ENCODE peak calls at places on chromosomes 16 and 17, in eight cellular contexts. F is GM23338, N is GM12878, I is Panc1, V is HepG2, Y is HCT116, P is HL-60, M is K562. H is an unnamed sample.

GRCh38 chr16:88358033-88358481 is 24.7 kb upstream of the ZNF469 start:
- DNase-seq in F (no peak), N (no peak), I (no peak), V (no peak), Y (no peak), P (no peak), M (no peak), H (no peak)

GRCh38 chr16:65117701-65118448 is 4.0 kb downstream of the CDH11 start:
- DNase-seq in F (peak), N (peak), I (peak), V (peak), Y (peak), P (peak), M (peak), H (peak)

GRCh38 chr17:77343031-77343866 is 202.5 kb downstream of the SEC14L1 start:
- DNase-seq in F (no peak), N (no peak), I (no peak), V (no peak), Y (no peak), P (no peak), M (no peak), H (no peak)

GRCh38 chr16:65658339-65659275 is 536.7 kb upstream of the CDH11 start:
- DNase-seq in F (peak), N (no peak), I (no peak), V (no peak), Y (no peak), P (peak), M (no peak), H (peak)

GRCh38 chr17:16926061-16926511 is 45.8 kb downstream of the TNFRSF13B start:
- DNase-seq in F (no peak), N (no peak), I (no peak), V (no peak), Y (no peak), P (no peak), M (no peak), H (no peak)

GRCh38 chr16:88941051-88941932 is 35.7 kb downstream of the CBFA2T3 start:
- DNase-seq in F (peak), N (no peak), I (no peak), V (no peak), Y (no peak), P (no peak), M (no peak), H (no peak)

GRCh38 chr16:81499576-81500380 is 55.2 kb downstream of the CMIP start:
- DNase-seq in F (no peak), N (no peak), I (no peak), V (no peak), Y (no peak), P (no peak), M (no peak), H (no peak)

GRCh38 chr16:50400967-50401348 is 32.2 kb upstream of the BRD7 start:
- DNase-seq in F (no peak), N (no peak), I (no peak), V (no peak), Y (no peak), P (no peak), M (no peak), H (no peak)

GRCh38 chr16:69176033-69176780 is 10.8 kb upstream of the SNTB2 start:
- DNase-seq in F (no peak), N (no peak), I (no peak), V (no peak), Y (no peak), P (no peak), M (no peak), H (no peak)

DNA sequence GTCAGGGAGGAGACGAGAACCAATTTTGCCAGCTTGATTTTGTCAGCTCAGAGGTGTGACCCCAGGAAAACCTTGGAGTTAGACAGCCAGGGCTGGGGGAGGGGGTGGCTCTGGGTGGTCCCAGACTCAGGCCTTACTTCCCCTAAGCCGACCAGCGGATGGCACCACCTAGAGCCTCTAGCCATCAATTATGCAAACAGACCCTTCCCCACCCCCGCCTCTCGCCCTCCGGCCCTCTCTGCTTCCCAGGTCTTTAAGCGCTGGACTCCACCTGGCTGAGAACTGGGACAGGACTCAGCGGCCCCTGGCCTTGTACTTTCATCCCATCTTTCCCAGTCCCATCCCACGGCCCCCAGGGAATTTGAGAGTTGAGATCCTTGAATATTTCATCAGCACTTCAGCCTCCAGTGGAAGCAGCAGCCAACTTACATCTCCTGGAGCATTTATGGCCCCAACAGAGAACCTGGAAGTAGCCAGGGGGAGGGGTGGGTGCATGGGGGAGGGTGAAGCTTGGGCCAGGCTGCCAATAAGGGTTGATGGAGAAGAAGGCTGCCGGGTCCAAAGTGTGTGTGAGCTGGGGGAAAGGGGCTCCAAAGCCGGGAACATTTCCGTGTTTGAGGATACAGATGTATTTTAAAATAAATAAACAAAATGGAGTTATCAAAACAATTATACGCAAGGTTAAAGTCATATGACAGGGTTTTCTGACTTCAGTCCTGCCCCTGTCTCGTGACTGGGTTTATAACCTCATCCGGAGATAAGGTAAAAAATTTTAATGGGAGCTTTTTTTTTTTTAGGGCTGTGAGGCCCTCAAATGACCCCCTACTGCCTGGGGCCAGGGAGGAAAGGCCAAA is 7.5 kb upstream of the JUP start:
- DNase-seq in F (peak), N (no peak), I (no peak), V (peak), Y (no peak), P (no peak), M (peak), H (no peak)
- TF ChIP-seq REST in F (no peak), N (no peak), I (no peak), V (no peak), Y (no peak), P (no peak), M (no peak), H (no peak)

GRCh38 chr17:35052240-35052608 is 11.3 kb downstream of the RFFL start:
- DNase-seq in F (no peak), N (no peak), I (no peak), V (no peak), Y (no peak), P (no peak), M (no peak), H (no peak)

GRCh38 chr17:35052780-35053179 is 10.7 kb downstream of the RFFL start:
- DNase-seq in F (no peak), N (no peak), I (no peak), V (no peak), Y (no peak), P (no peak), M (no peak), H (no peak)

GRCh38 chr17:35051579-35052239 is 11.8 kb downstream of the RFFL start:
- DNase-seq in F (no peak), N (no peak), I (no peak), V (peak), Y (no peak), P (peak), M (no peak), H (no peak)

GRCh38 chr17:35050170-35050569 is 13.3 kb downstream of the RFFL start:
- DNase-seq in F (no peak), N (no peak), I (no peak), V (no peak), Y (no peak), P (no peak), M (no peak), H (no peak)

GRCh38 chr17:35051183-35051578 is 12.3 kb downstream of the RFFL start:
- DNase-seq in F (no peak), N (no peak), I (no peak), V (peak), Y (no peak), P (peak), M (peak), H (no peak)
- TF ChIP-seq REST in F (no peak), N (no peak), I (no peak), V (no peak), Y (no peak), P (no peak), M (no peak), H (no peak)

GRCh38 chr17:82687375-82687861 is 11.1 kb downstream of the RAB40B start:
- DNase-seq in F (no peak), N (peak), I (no peak), V (no peak), Y (no peak), P (no peak), M (no peak), H (peak)
- TF ChIP-seq REST in F (no peak), N (no peak), I (no peak), V (no peak), Y (no peak), P (no peak), M (no peak), H (no peak)

DNA sequence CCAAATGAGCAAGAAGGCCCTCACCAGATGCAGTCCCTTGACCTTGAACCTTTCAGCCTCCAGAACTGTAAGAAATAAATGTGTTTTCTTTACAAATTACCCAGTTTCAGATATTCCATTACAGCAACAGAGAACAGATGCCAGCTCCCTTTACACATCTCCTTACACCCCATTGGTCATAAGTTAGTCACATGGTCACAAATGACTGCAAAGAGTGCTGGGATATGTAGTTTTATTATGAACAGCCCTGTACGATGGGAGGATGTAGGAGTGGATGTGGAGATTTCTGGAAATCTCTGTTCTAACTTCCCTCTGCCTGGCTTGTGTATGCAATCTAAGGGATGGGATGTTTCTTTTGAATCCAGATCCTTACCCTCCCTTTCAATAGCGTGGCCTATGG is 13.3 kb upstream of the RPL38 start:
- DNase-seq in F (peak), N (no peak), I (no peak), V (peak), Y (peak), P (peak), M (peak), H (peak)
- TF ChIP-seq REST in F (no peak), N (no peak), I (no peak), V (no peak), Y (no peak), P (no peak), M (no peak), H (no peak)

GRCh38 chr17:80833952-80834895 is 157.4 kb upstream of the CHMP6 start:
- DNase-seq in F (no peak), N (no peak), I (no peak), V (no peak), Y (no peak), P (no peak), M (no peak), H (no peak)
- TF ChIP-seq REST in F (no peak), N (no peak), I (no peak), V (no peak), Y (no peak), P (no peak), M (no peak), H (no peak)

DNA sequence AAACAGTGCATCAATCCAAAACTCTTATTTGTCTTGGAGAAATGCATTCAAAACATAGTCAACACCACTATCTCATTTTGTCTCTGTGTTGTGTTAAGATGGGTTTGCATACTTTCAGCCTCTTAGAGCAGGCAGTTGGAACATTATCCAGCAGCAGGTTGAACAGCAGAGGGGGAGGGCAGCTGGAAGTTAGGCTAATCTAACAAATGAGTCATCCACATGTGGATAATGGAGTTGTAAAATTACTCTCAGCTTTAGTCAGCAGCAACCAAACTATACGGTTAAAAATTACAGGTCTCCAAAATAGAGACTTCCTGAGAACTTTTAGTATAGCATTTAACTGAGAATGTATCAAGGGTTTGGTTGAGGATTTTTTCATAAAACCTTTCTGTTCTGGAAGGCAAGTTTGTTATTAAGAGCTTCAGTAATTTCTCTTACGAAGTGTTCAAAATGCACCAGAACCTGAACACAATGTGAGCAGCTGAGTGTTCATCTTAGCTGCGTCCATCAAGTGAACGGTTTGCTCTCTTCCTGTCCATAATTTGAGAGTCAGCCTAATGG is 46.3 kb downstream of the PRKCA start:
- DNase-seq in F (no peak), N (no peak), I (peak), V (peak), Y (peak), P (no peak), M (peak), H (peak)
- TF ChIP-seq REST in F (no peak), N (no peak), I (no peak), V (no peak), Y (no peak), P (no peak), M (no peak), H (no peak)

GRCh38 chr17:64134996-64135395 is 5.1 kb upstream of the ERN1 start:
- DNase-seq in F (no peak), N (no peak), I (no peak), V (no peak), Y (no peak), P (no peak), M (no peak), H (no peak)

GRCh38 chr17:64130559-64131001 is 636 bp upstream of the ERN1 start:
- DNase-seq in F (no peak), N (peak), I (no peak), V (no peak), Y (no peak), P (no peak), M (no peak), H (no peak)

GRCh38 chr17:64131606-64132270 is 1.8 kb upstream of the ERN1 start:
- DNase-seq in F (no peak), N (no peak), I (no peak), V (no peak), Y (no peak), P (no peak), M (no peak), H (no peak)

GRCh38 chr17:64134216-64134970 is 4.4 kb upstream of the ERN1 start:
- DNase-seq in F (no peak), N (no peak), I (no peak), V (peak), Y (no peak), P (no peak), M (no peak), H (no peak)

GRCh38 chr17:64133546-64134215 is 3.7 kb upstream of the ERN1 start:
- DNase-seq in F (peak), N (no peak), I (peak), V (peak), Y (peak), P (peak), M (peak), H (peak)
- TF ChIP-seq REST in F (no peak), N (no peak), I (no peak), V (no peak), Y (no peak), P (no peak), M (no peak), H (no peak)

DNA sequence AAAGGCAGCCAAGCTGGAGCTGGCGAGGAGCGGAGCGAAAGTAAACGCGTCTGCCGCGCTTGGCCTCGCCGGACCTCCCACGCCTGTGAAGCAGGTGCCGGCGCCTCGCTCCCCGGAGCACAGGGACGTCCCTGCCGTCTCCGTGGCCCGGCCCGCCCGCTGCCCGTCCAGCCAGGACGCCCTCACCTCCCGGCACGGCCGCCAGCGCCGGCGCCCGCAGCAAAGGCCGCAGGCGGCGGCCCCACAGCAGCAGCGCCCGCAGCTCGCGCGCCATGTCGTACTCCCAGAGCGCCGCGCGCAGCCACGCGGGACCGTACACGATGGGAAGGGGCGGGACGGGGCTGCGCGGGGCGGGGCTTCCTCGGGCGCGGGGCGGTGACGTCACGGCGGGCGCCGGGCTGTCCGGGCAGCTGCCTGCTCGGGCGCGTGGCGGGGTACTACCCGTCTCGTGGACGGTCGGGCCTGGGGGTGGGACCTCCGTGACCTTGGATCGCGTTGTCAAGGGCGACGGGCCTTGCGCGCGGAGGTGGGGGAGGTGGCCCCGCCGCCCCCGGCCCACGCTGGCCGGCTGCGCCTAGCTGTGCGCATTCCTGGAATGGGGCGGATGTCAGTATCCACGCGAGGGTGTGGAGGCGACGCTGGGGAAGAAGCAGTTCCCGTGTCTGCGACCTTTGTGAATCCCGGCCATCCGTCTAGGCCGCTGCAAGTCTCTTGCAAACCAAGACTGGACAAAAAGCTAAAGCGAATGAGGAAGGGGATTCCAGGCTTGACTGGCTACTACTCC is at the start of gene TRAP1:
- DNase-seq in F (peak), N (peak), I (no peak), V (peak), Y (peak), P (peak), M (peak), H (peak)
- TF ChIP-seq REST in F (no peak), N (no peak), I (no peak), V (no peak), Y (no peak), P (peak), M (peak), H (no peak)

DNA sequence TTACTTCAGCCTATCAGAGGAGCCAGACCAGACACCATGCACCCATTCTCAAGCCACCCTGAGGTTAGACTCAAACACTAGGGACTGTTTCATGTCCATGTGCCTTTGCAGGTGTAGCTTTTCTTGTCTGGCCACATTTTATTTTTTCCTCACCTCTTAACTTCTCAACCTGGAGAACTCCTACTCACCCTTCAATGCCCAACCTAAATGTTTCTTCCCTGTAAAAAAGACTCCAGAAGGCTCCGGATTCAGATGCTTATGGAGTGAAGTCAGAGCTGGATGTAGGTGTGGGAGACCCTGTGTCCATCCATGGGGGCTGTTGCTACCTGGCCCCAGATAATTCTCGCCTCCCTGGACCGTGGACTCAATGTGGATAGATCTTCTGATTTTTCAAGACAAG is 44.0 kb upstream of the NLRP1 start:
- DNase-seq in F (no peak), N (no peak), I (no peak), V (no peak), Y (no peak), P (no peak), M (no peak), H (no peak)
- TF ChIP-seq REST in F (no peak), N (no peak), I (no peak), V (no peak), Y (no peak), P (no peak), M (no peak), H (no peak)

GRCh38 chr16:70594569-70594968 is 51.8 kb upstream of the IL34 start:
- DNase-seq in F (no peak), N (no peak), I (no peak), V (no peak), Y (no peak), P (no peak), M (no peak), H (no peak)
- TF ChIP-seq REST in F (no peak), N (no peak), I (no peak), V (no peak), Y (no peak), P (no peak), M (no peak), H (no peak)